ENCODE peak calls at places on chromosomes 7 and 10, in ten cellular contexts. R is amygdala; W is bronchial epithelial cell; U is activated B cell treated with CpG ODN at 0.5 μM for 24 hours; A is heart right ventricle; M is AG04450; N is stimulated activated CD8-positive, alpha-beta memory T cell treated with anti-CD3 and anti-CD28 coated beads, Interleukin-7, amount 100 ng/mL, for 1 hour; Y is activated T-cell treated with anti-CD3 and anti-CD28 coated beads, Interleukin-2, amount 50 U/mL, for 72 hours; H is EL; K is stimulated activated CD4-positive, alpha-beta T cell treated with anti-CD3 and anti-CD28 coated beads, Interleukin-4, amount 100 ng/mL, for 1 hour. F is an unnamed sample.

GRCh38 chr7:106542550-106543220 is 118.3 kb downstream of the CCDC71L start:
- DNase-seq in R (no peak), H (peak), M (peak), Y (peak), U (no peak), W (peak), A (no peak), K (peak), N (no peak), F (peak)

GRCh38 chr10:51422311-51423120 is 276.9 kb downstream of the CSTF2T start:
- DNase-seq in U (no peak), N (no peak), K (peak), R (peak), H (peak), A (peak), M (peak), Y (peak), W (peak), F (peak)

GRCh38 chr7:33686001-33686591 is 219.2 kb upstream of the BMPER start:
- DNase-seq in K (no peak), A (no peak), R (no peak), W (peak), U (no peak), H (no peak), N (no peak), M (no peak), Y (no peak), F (no peak)

GRCh38 chr10:117752103-117752502 is 209.6 kb downstream of the EMX2 start:
- DNase-seq in A (no peak), K (no peak), M (no peak), U (no peak), H (no peak), N (no peak), W (no peak), Y (no peak), R (no peak), F (no peak)

GRCh38 chr7:112444505-112444904 is 5.8 kb upstream of the IFRD1 start:
- DNase-seq in U (no peak), H (no peak), W (no peak), R (no peak), Y (no peak), M (no peak), K (no peak), N (no peak), A (no peak), F (no peak)

GRCh38 chr10:88117227-88117626 is 253.8 kb downstream of the PTEN start:
- DNase-seq in Y (peak), U (no peak), W (no peak), H (no peak), K (peak), A (no peak), R (no peak), M (no peak), N (no peak), F (no peak)

GRCh38 chr10:3935933-3936359 is 150.9 kb upstream of the KLF6 start:
- DNase-seq in W (peak), M (no peak), Y (no peak), A (no peak), N (no peak), H (no peak), K (no peak), U (no peak), R (no peak), F (no peak)

GRCh38 chr7:41045556-41046123 is 657.2 kb downstream of the INHBA start:
- DNase-seq in R (no peak), M (no peak), K (no peak), U (no peak), W (peak), Y (no peak), H (no peak), N (no peak), A (no peak), F (no peak)

GRCh38 chr7:130553398-130554029 is 61.6 kb downstream of the MEST start:
- DNase-seq in R (no peak), A (no peak), U (no peak), N (no peak), H (no peak), Y (no peak), K (no peak), W (no peak), M (no peak), F (no peak)

F was measured in tibial nerve.